ENCODE peak calls at places on chromosomes 3 and 15, in ten cellular contexts. One of them, this sample, is unnamed.

GRCh38 chr15:92655178-92655995 is at the start of gene FAM174B:
- DNase-seq in fibroblast of lung: peak; percentile 57
- DNase-seq in cardiac fibroblast: peak; percentile 39
- DNase-seq in left lung: peak; percentile 47
- DNase-seq in transverse colon: peak; percentile 38
- DNase-seq in CD4-positive, alpha-beta T cell: peak; percentile 59
- DNase-seq in Panc1: no peak
- DNase-seq in epithelial cell of esophagus: peak; percentile 32
- DNase-seq in nephron progenitor cell: peak; percentile 81
- DNase-seq in Caco-2: no peak
- DNase-seq in this sample: peak; percentile 82

GRCh38 chr3:115624029-115624645 is 827 bp downstream of the GAP43 start:
- DNase-seq in Caco-2: no peak
- DNase-seq in cardiac fibroblast: no peak
- DNase-seq in CD4-positive, alpha-beta T cell: no peak
- DNase-seq in Panc1: no peak
- DNase-seq in fibroblast of lung: no peak
- DNase-seq in left lung: no peak
- DNase-seq in nephron progenitor cell: no peak
- DNase-seq in transverse colon: no peak
- DNase-seq in epithelial cell of esophagus: no peak
- DNase-seq in this sample: no peak

GRCh38 chr3:42263354-42264346 is 2.3 kb downstream of the CCK start:
- DNase-seq in epithelial cell of esophagus: peak; percentile 40
- DNase-seq in Caco-2: no peak
- DNase-seq in Panc1: no peak
- DNase-seq in cardiac fibroblast: no peak
- DNase-seq in left lung: no peak
- DNase-seq in transverse colon: no peak
- DNase-seq in CD4-positive, alpha-beta T cell: no peak
- DNase-seq in nephron progenitor cell: peak; percentile 44
- DNase-seq in fibroblast of lung: no peak
- DNase-seq in this sample: peak; percentile 17

GRCh38 chr3:39104961-39105686 is 2.3 kb downstream of the GORASP1 start:
- DNase-seq in cardiac fibroblast: no peak
- DNase-seq in nephron progenitor cell: no peak
- DNase-seq in CD4-positive, alpha-beta T cell: no peak
- DNase-seq in fibroblast of lung: no peak
- DNase-seq in Panc1: no peak
- DNase-seq in left lung: no peak
- DNase-seq in transverse colon: no peak
- DNase-seq in Caco-2: no peak
- DNase-seq in epithelial cell of esophagus: no peak
- DNase-seq in this sample: no peak

GRCh38 chr3:50502584-50503423 is 630 bp downstream of the CACNA2D2 start:
- DNase-seq in left lung: no peak
- DNase-seq in transverse colon: no peak
- DNase-seq in Panc1: no peak
- DNase-seq in epithelial cell of esophagus: no peak
- DNase-seq in cardiac fibroblast: no peak
- DNase-seq in Caco-2: no peak
- DNase-seq in fibroblast of lung: no peak
- DNase-seq in CD4-positive, alpha-beta T cell: peak; percentile 38
- DNase-seq in nephron progenitor cell: peak; percentile 63
- DNase-seq in this sample: peak; percentile 45

GRCh38 chr3:112403101-112403500 is 70.1 kb downstream of the CD200 start:
- DNase-seq in epithelial cell of esophagus: no peak
- DNase-seq in cardiac fibroblast: no peak
- DNase-seq in left lung: no peak
- DNase-seq in CD4-positive, alpha-beta T cell: no peak
- DNase-seq in Panc1: no peak
- DNase-seq in transverse colon: no peak
- DNase-seq in nephron progenitor cell: no peak
- DNase-seq in Caco-2: no peak
- DNase-seq in fibroblast of lung: no peak
- DNase-seq in this sample: no peak

GRCh38 chr15:76433798-76434400 is 97.3 kb downstream of the ISL2 start:
- DNase-seq in fibroblast of lung: peak; percentile 68
- DNase-seq in Panc1: no peak
- DNase-seq in transverse colon: no peak
- DNase-seq in cardiac fibroblast: peak; percentile 2
- DNase-seq in nephron progenitor cell: no peak
- DNase-seq in Caco-2: no peak
- DNase-seq in epithelial cell of esophagus: no peak
- DNase-seq in CD4-positive, alpha-beta T cell: no peak
- DNase-seq in left lung: no peak
- DNase-seq in this sample: no peak

GRCh38 chr3:129326591-129326990 is 47.9 kb downstream of the HMCES start:
- DNase-seq in nephron progenitor cell: no peak
- DNase-seq in cardiac fibroblast: no peak
- DNase-seq in CD4-positive, alpha-beta T cell: no peak
- DNase-seq in transverse colon: no peak
- DNase-seq in Caco-2: no peak
- DNase-seq in Panc1: no peak
- DNase-seq in epithelial cell of esophagus: no peak
- DNase-seq in left lung: no peak
- DNase-seq in fibroblast of lung: no peak
- DNase-seq in this sample: no peak

GRCh38 chr3:55511895-55512585 is 24.9 kb upstream of the WNT5A start:
- DNase-seq in fibroblast of lung: peak; percentile 88
- DNase-seq in transverse colon: no peak
- DNase-seq in cardiac fibroblast: peak; percentile 58
- DNase-seq in left lung: no peak
- DNase-seq in Caco-2: no peak
- DNase-seq in nephron progenitor cell: no peak
- DNase-seq in CD4-positive, alpha-beta T cell: no peak
- DNase-seq in epithelial cell of esophagus: no peak
- DNase-seq in Panc1: no peak
- DNase-seq in this sample: no peak

GRCh38 chr15:62886431-62887071 is 156.0 kb upstream of the TPM1 start:
- DNase-seq in transverse colon: no peak
- DNase-seq in CD4-positive, alpha-beta T cell: no peak
- DNase-seq in cardiac fibroblast: no peak
- DNase-seq in Caco-2: no peak
- DNase-seq in left lung: no peak
- DNase-seq in Panc1: no peak
- DNase-seq in fibroblast of lung: peak; percentile 73
- DNase-seq in epithelial cell of esophagus: no peak
- DNase-seq in nephron progenitor cell: no peak
- DNase-seq in this sample: no peak

GRCh38 chr3:196236169-196236568 is 19.8 kb downstream of the SLC51A start:
- DNase-seq in Panc1: no peak
- DNase-seq in CD4-positive, alpha-beta T cell: no peak
- DNase-seq in cardiac fibroblast: no peak
- DNase-seq in transverse colon: no peak
- DNase-seq in Caco-2: no peak
- DNase-seq in fibroblast of lung: no peak
- DNase-seq in nephron progenitor cell: no peak
- DNase-seq in left lung: no peak
- DNase-seq in epithelial cell of esophagus: no peak
- DNase-seq in this sample: no peak

GRCh38 chr3:196238612-196239190 is 22.4 kb downstream of the SLC51A start:
- DNase-seq in nephron progenitor cell: no peak
- DNase-seq in transverse colon: no peak
- DNase-seq in left lung: no peak
- DNase-seq in Caco-2: no peak
- DNase-seq in cardiac fibroblast: no peak
- DNase-seq in fibroblast of lung: peak; percentile 6
- DNase-seq in epithelial cell of esophagus: peak; percentile 47
- DNase-seq in Panc1: no peak
- DNase-seq in CD4-positive, alpha-beta T cell: no peak
- DNase-seq in this sample: no peak

GRCh38 chr3:196232882-196233251 is 16.5 kb downstream of the SLC51A start:
- DNase-seq in transverse colon: no peak
- DNase-seq in Caco-2: no peak
- DNase-seq in cardiac fibroblast: no peak
- DNase-seq in left lung: no peak
- DNase-seq in nephron progenitor cell: no peak
- DNase-seq in fibroblast of lung: no peak
- DNase-seq in Panc1: no peak
- DNase-seq in epithelial cell of esophagus: no peak
- DNase-seq in CD4-positive, alpha-beta T cell: no peak
- DNase-seq in this sample: no peak

GRCh38 chr3:196237203-196237602 is 20.9 kb downstream of the SLC51A start:
- DNase-seq in Caco-2: no peak
- DNase-seq in Panc1: no peak
- DNase-seq in nephron progenitor cell: no peak
- DNase-seq in transverse colon: no peak
- DNase-seq in fibroblast of lung: no peak
- DNase-seq in left lung: no peak
- DNase-seq in CD4-positive, alpha-beta T cell: no peak
- DNase-seq in epithelial cell of esophagus: no peak
- DNase-seq in cardiac fibroblast: no peak
- DNase-seq in this sample: peak; percentile 47

GRCh38 chr3:196235452-196236122 is 19.3 kb downstream of the SLC51A start:
- DNase-seq in left lung: no peak
- DNase-seq in transverse colon: no peak
- DNase-seq in nephron progenitor cell: no peak
- DNase-seq in CD4-positive, alpha-beta T cell: no peak
- DNase-seq in cardiac fibroblast: no peak
- DNase-seq in Panc1: no peak
- DNase-seq in Caco-2: no peak
- DNase-seq in epithelial cell of esophagus: no peak
- DNase-seq in fibroblast of lung: no peak
- DNase-seq in this sample: peak; percentile 54
- TF ChIP-seq CTCF in left lung: no peak
- TF ChIP-seq CTCF in transverse colon: no peak
- TF ChIP-seq CTCF in nephron progenitor cell: no peak
- TF ChIP-seq CTCF in CD4-positive, alpha-beta T cell: no peak
- TF ChIP-seq CTCF in cardiac fibroblast: no peak
- TF ChIP-seq CTCF in Panc1: no peak
- TF ChIP-seq CTCF in Caco-2: no peak
- TF ChIP-seq CTCF in epithelial cell of esophagus: no peak
- TF ChIP-seq CTCF in fibroblast of lung: no peak
- TF ChIP-seq CTCF in this sample: no peak

GRCh38 chr3:124787490-124788195 is 57.4 kb downstream of the UMPS start:
- DNase-seq in nephron progenitor cell: no peak
- DNase-seq in left lung: no peak
- DNase-seq in Caco-2: no peak
- DNase-seq in CD4-positive, alpha-beta T cell: no peak
- DNase-seq in fibroblast of lung: peak; percentile 76
- DNase-seq in Panc1: no peak
- DNase-seq in epithelial cell of esophagus: no peak
- DNase-seq in cardiac fibroblast: peak; percentile 39
- DNase-seq in transverse colon: no peak
- DNase-seq in this sample: no peak

GRCh38 chr3:124785966-124786365 is 55.7 kb downstream of the UMPS start:
- DNase-seq in epithelial cell of esophagus: no peak
- DNase-seq in nephron progenitor cell: no peak
- DNase-seq in transverse colon: no peak
- DNase-seq in Panc1: no peak
- DNase-seq in fibroblast of lung: no peak
- DNase-seq in Caco-2: no peak
- DNase-seq in left lung: no peak
- DNase-seq in cardiac fibroblast: no peak
- DNase-seq in CD4-positive, alpha-beta T cell: no peak
- DNase-seq in this sample: no peak

GRCh38 chr3:124784686-124785382 is 54.6 kb downstream of the UMPS start:
- DNase-seq in CD4-positive, alpha-beta T cell: no peak
- DNase-seq in epithelial cell of esophagus: no peak
- DNase-seq in Panc1: no peak
- DNase-seq in fibroblast of lung: peak; percentile 81
- DNase-seq in left lung: no peak
- DNase-seq in transverse colon: no peak
- DNase-seq in cardiac fibroblast: no peak
- DNase-seq in Caco-2: no peak
- DNase-seq in nephron progenitor cell: no peak
- DNase-seq in this sample: no peak

GRCh38 chr3:124788254-124788745 is 58.0 kb downstream of the UMPS start:
- DNase-seq in cardiac fibroblast: no peak
- DNase-seq in CD4-positive, alpha-beta T cell: no peak
- DNase-seq in Caco-2: no peak
- DNase-seq in left lung: no peak
- DNase-seq in nephron progenitor cell: no peak
- DNase-seq in fibroblast of lung: no peak
- DNase-seq in transverse colon: no peak
- DNase-seq in epithelial cell of esophagus: no peak
- DNase-seq in Panc1: no peak
- DNase-seq in this sample: no peak

DNA sequence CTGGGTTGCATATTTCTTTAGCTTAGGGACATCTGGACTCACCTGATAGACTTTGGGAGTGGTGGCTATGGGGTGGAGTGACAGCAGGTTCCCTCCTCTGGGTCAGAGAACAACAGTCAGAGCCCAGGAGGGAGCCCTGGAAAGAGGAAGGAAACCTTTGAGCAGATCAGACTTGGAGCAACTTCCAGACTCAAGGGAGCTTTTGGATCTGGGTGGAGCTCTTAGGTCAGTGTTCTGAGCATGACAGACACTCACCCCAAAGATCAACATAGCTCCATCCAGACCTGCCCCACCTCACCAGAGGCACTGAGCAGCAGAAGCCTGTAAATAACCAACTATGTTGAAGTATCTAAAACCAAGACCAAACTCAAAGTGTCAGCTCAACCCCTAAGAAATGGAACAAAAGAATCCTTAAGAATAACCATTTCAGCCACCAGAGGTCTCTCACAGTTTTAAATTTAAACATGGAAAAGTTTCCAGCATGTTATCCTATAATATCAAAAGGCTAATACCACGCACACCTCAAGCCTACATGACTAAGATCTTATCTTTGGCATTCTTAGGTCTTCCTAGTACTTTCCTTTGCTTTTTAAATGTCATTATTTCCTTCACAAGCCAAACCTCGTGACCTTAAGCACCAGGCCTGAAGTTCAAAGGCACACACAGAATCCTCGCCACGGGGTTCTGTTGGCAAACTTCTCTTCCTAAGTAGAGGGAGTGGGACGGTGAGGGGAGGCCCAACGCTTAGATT is 56.4 kb downstream of the UMPS start:
- DNase-seq in left lung: no peak
- DNase-seq in cardiac fibroblast: peak; percentile 57
- DNase-seq in transverse colon: peak; percentile 27
- DNase-seq in epithelial cell of esophagus: peak; percentile 44
- DNase-seq in fibroblast of lung: peak; percentile 67
- DNase-seq in Panc1: no peak
- DNase-seq in Caco-2: no peak
- DNase-seq in CD4-positive, alpha-beta T cell: no peak
- DNase-seq in nephron progenitor cell: no peak
- DNase-seq in this sample: no peak
- TF ChIP-seq CTCF in left lung: peak; percentile 26
- TF ChIP-seq CTCF in cardiac fibroblast: peak; percentile 33
- TF ChIP-seq CTCF in transverse colon: peak; percentile 2
- TF ChIP-seq CTCF in epithelial cell of esophagus: peak; percentile 37
- TF ChIP-seq CTCF in fibroblast of lung: peak; percentile 55
- TF ChIP-seq CTCF in Panc1: no peak
- TF ChIP-seq CTCF in Caco-2: peak; percentile 25
- TF ChIP-seq CTCF in CD4-positive, alpha-beta T cell: no peak
- TF ChIP-seq CTCF in nephron progenitor cell: no peak
- TF ChIP-seq CTCF in this sample: no peak

GRCh38 chr15:100152463-100152862 is 189.3 kb downstream of the ADAMTS17 start:
- DNase-seq in fibroblast of lung: no peak
- DNase-seq in nephron progenitor cell: no peak
- DNase-seq in transverse colon: no peak
- DNase-seq in left lung: no peak
- DNase-seq in epithelial cell of esophagus: no peak
- DNase-seq in CD4-positive, alpha-beta T cell: no peak
- DNase-seq in cardiac fibroblast: no peak
- DNase-seq in Caco-2: no peak
- DNase-seq in Panc1: no peak
- DNase-seq in this sample: no peak
- TF ChIP-seq CTCF in fibroblast of lung: no peak
- TF ChIP-seq CTCF in nephron progenitor cell: no peak
- TF ChIP-seq CTCF in transverse colon: no peak
- TF ChIP-seq CTCF in left lung: no peak
- TF ChIP-seq CTCF in epithelial cell of esophagus: no peak
- TF ChIP-seq CTCF in CD4-positive, alpha-beta T cell: no peak
- TF ChIP-seq CTCF in cardiac fibroblast: no peak
- TF ChIP-seq CTCF in Caco-2: no peak
- TF ChIP-seq CTCF in Panc1: no peak
- TF ChIP-seq CTCF in this sample: no peak

GRCh38 chr3:189267981-189268613 is 96.3 kb downstream of the TPRG1 start:
- DNase-seq in CD4-positive, alpha-beta T cell: no peak
- DNase-seq in fibroblast of lung: peak; percentile 38
- DNase-seq in nephron progenitor cell: no peak
- DNase-seq in epithelial cell of esophagus: peak; percentile 98
- DNase-seq in cardiac fibroblast: peak; percentile 33
- DNase-seq in Panc1: no peak
- DNase-seq in transverse colon: no peak
- DNase-seq in Caco-2: no peak
- DNase-seq in left lung: peak; percentile 37
- DNase-seq in this sample: no peak
- TF ChIP-seq CTCF in CD4-positive, alpha-beta T cell: no peak
- TF ChIP-seq CTCF in fibroblast of lung: peak; percentile 35
- TF ChIP-seq CTCF in nephron progenitor cell: peak; percentile 31
- TF ChIP-seq CTCF in epithelial cell of esophagus: peak; percentile 87
- TF ChIP-seq CTCF in cardiac fibroblast: peak; percentile 24
- TF ChIP-seq CTCF in Panc1: peak; percentile 49
- TF ChIP-seq CTCF in transverse colon: peak; percentile 7
- TF ChIP-seq CTCF in Caco-2: peak; percentile 22
- TF ChIP-seq CTCF in left lung: peak; percentile 16
- TF ChIP-seq CTCF in this sample: no peak

This sample was measured in GM13977.